ENCODE peak calls at places on chromosomes 3 and 15, in seven cellular contexts. One of them, this sample, is unnamed.

GRCh38 chr15:49370782-49371181 is 52.3 kb upstream of the FGF7 start:
- DNase-seq in transverse colon: no peak
- DNase-seq in dorsolateral prefrontal cortex: no peak
- DNase-seq in AG09309: no peak
- DNase-seq in PC-3: peak; percentile 52
- DNase-seq in pancreas: no peak
- DNase-seq in MCF 10A: peak; percentile 30
- DNase-seq in this sample: no peak

GRCh38 chr3:169667710-169668080 is 4.2 kb upstream of the MECOM start:
- DNase-seq in MCF 10A: no peak
- DNase-seq in transverse colon: no peak
- DNase-seq in pancreas: no peak
- DNase-seq in dorsolateral prefrontal cortex: no peak
- DNase-seq in AG09309: no peak
- DNase-seq in PC-3: no peak
- DNase-seq in this sample: no peak

GRCh38 chr15:68313501-68314390 is 36.2 kb downstream of the FEM1B start:
- DNase-seq in transverse colon: no peak
- DNase-seq in MCF 10A: no peak
- DNase-seq in PC-3: no peak
- DNase-seq in dorsolateral prefrontal cortex: peak; percentile 21
- DNase-seq in AG09309: no peak
- DNase-seq in pancreas: no peak
- DNase-seq in this sample: peak; percentile 60

GRCh38 chr3:13189639-13190375 is 116.6 kb upstream of the IQSEC1 start:
- DNase-seq in AG09309: peak; percentile 11
- DNase-seq in PC-3: peak; percentile 84
- DNase-seq in pancreas: no peak
- DNase-seq in transverse colon: no peak
- DNase-seq in MCF 10A: peak; percentile 27
- DNase-seq in dorsolateral prefrontal cortex: no peak
- DNase-seq in this sample: no peak

GRCh38 chr3:67655364-67656121 is 1.1 kb upstream of the SUCLG2 start:
- DNase-seq in MCF 10A: no peak
- DNase-seq in dorsolateral prefrontal cortex: no peak
- DNase-seq in PC-3: no peak
- DNase-seq in pancreas: no peak
- DNase-seq in AG09309: no peak
- DNase-seq in transverse colon: peak; percentile 73
- DNase-seq in this sample: no peak

GRCh38 chr15:36831125-36831914 is 251.9 kb downstream of the CDIN1 start:
- DNase-seq in dorsolateral prefrontal cortex: no peak
- DNase-seq in MCF 10A: no peak
- DNase-seq in PC-3: peak; percentile 82
- DNase-seq in transverse colon: no peak
- DNase-seq in AG09309: peak; percentile 27
- DNase-seq in pancreas: no peak
- DNase-seq in this sample: no peak

GRCh38 chr15:77160562-77161481 is 89.9 kb upstream of the TSPAN3 start:
- DNase-seq in transverse colon: peak; percentile 53
- DNase-seq in AG09309: no peak
- DNase-seq in MCF 10A: peak; percentile 41
- DNase-seq in PC-3: peak; percentile 63
- DNase-seq in dorsolateral prefrontal cortex: no peak
- DNase-seq in pancreas: peak; percentile 56
- DNase-seq in this sample: no peak

GRCh38 chr15:70140543-70141375 is 43.0 kb upstream of the TLE3 start:
- DNase-seq in MCF 10A: peak; percentile 25
- DNase-seq in dorsolateral prefrontal cortex: no peak
- DNase-seq in PC-3: no peak
- DNase-seq in AG09309: no peak
- DNase-seq in transverse colon: no peak
- DNase-seq in pancreas: peak; percentile 44
- DNase-seq in this sample: no peak

GRCh38 chr3:187112934-187113793 is 26.1 kb downstream of the RPL39L start:
- DNase-seq in PC-3: peak; percentile 66
- DNase-seq in transverse colon: no peak
- DNase-seq in pancreas: no peak
- DNase-seq in MCF 10A: peak; percentile 63
- DNase-seq in dorsolateral prefrontal cortex: no peak
- DNase-seq in AG09309: no peak
- DNase-seq in this sample: no peak

GRCh38 chr15:68154923-68155559 is 50.1 kb downstream of the CALML4 start:
- DNase-seq in pancreas: peak; percentile 28
- DNase-seq in MCF 10A: peak; percentile 71
- DNase-seq in PC-3: peak; percentile 71
- DNase-seq in transverse colon: peak; percentile 33
- DNase-seq in dorsolateral prefrontal cortex: no peak
- DNase-seq in AG09309: peak; percentile 40
- DNase-seq in this sample: no peak

GRCh38 chr15:48718646-48719045 is 73.1 kb upstream of the FBN1 start:
- DNase-seq in PC-3: no peak
- DNase-seq in dorsolateral prefrontal cortex: no peak
- DNase-seq in AG09309: no peak
- DNase-seq in transverse colon: no peak
- DNase-seq in MCF 10A: no peak
- DNase-seq in pancreas: no peak
- DNase-seq in this sample: no peak

GRCh38 chr3:124832782-124833709 is 54.1 kb downstream of the ITGB5 start:
- DNase-seq in pancreas: no peak
- DNase-seq in PC-3: peak; percentile 48
- DNase-seq in transverse colon: no peak
- DNase-seq in dorsolateral prefrontal cortex: no peak
- DNase-seq in AG09309: peak; percentile 69
- DNase-seq in MCF 10A: no peak
- DNase-seq in this sample: no peak

GRCh38 chr15:41945221-41945620 is 27.1 kb downstream of the EHD4 start:
- DNase-seq in transverse colon: no peak
- DNase-seq in MCF 10A: no peak
- DNase-seq in AG09309: no peak
- DNase-seq in pancreas: no peak
- DNase-seq in dorsolateral prefrontal cortex: no peak
- DNase-seq in PC-3: no peak
- DNase-seq in this sample: no peak

GRCh38 chr3:190826018-190826417 is 36.5 kb downstream of the GMNC start:
- DNase-seq in PC-3: no peak
- DNase-seq in MCF 10A: peak; percentile 68
- DNase-seq in AG09309: no peak
- DNase-seq in transverse colon: no peak
- DNase-seq in pancreas: no peak
- DNase-seq in dorsolateral prefrontal cortex: no peak
- DNase-seq in this sample: no peak

GRCh38 chr3:52134761-52135160 is 19.5 kb downstream of the POC1A start:
- DNase-seq in PC-3: no peak
- DNase-seq in dorsolateral prefrontal cortex: no peak
- DNase-seq in pancreas: no peak
- DNase-seq in transverse colon: no peak
- DNase-seq in AG09309: no peak
- DNase-seq in MCF 10A: no peak
- DNase-seq in this sample: no peak

GRCh38 chr3:143847787-143848631 is at the start of gene SLC9A9:
- DNase-seq in dorsolateral prefrontal cortex: peak; percentile 46
- DNase-seq in MCF 10A: peak; percentile 78
- DNase-seq in pancreas: no peak
- DNase-seq in transverse colon: peak; percentile 23
- DNase-seq in AG09309: peak; percentile 67
- DNase-seq in PC-3: peak; percentile 45
- DNase-seq in this sample: no peak

GRCh38 chr3:2511356-2511755 is 412.7 kb downstream of the CNTN4 start:
- DNase-seq in AG09309: no peak
- DNase-seq in transverse colon: no peak
- DNase-seq in dorsolateral prefrontal cortex: peak; percentile 49
- DNase-seq in MCF 10A: no peak
- DNase-seq in pancreas: no peak
- DNase-seq in PC-3: no peak
- DNase-seq in this sample: no peak

GRCh38 chr3:15535757-15536156 is 14.3 kb upstream of the COLQ start:
- DNase-seq in AG09309: no peak
- DNase-seq in MCF 10A: no peak
- DNase-seq in dorsolateral prefrontal cortex: no peak
- DNase-seq in transverse colon: no peak
- DNase-seq in pancreas: no peak
- DNase-seq in PC-3: peak; percentile 19
- DNase-seq in this sample: no peak

GRCh38 chr15:48355377-48355776 is 24.1 kb downstream of the DUT start:
- DNase-seq in pancreas: no peak
- DNase-seq in transverse colon: no peak
- DNase-seq in PC-3: no peak
- DNase-seq in AG09309: peak; percentile 81
- DNase-seq in dorsolateral prefrontal cortex: no peak
- DNase-seq in MCF 10A: no peak
- DNase-seq in this sample: no peak

GRCh38 chr3:193028283-193028682 is 110.6 kb upstream of the MB21D2 start:
- DNase-seq in pancreas: no peak
- DNase-seq in transverse colon: no peak
- DNase-seq in AG09309: no peak
- DNase-seq in dorsolateral prefrontal cortex: no peak
- DNase-seq in PC-3: no peak
- DNase-seq in MCF 10A: no peak
- DNase-seq in this sample: no peak

GRCh38 chr3:58596828-58597518 is 19.8 kb upstream of the FAM107A start:
- DNase-seq in pancreas: no peak
- DNase-seq in MCF 10A: no peak
- DNase-seq in dorsolateral prefrontal cortex: no peak
- DNase-seq in transverse colon: no peak
- DNase-seq in AG09309: no peak
- DNase-seq in PC-3: no peak
- DNase-seq in this sample: no peak

GRCh38 chr3:55013145-55013544 is 85.3 kb upstream of the LRTM1 start:
- DNase-seq in transverse colon: no peak
- DNase-seq in AG09309: no peak
- DNase-seq in PC-3: peak; percentile 20
- DNase-seq in dorsolateral prefrontal cortex: no peak
- DNase-seq in MCF 10A: no peak
- DNase-seq in pancreas: no peak
- DNase-seq in this sample: no peak

GRCh38 chr3:182906036-182906435 is 74.3 kb downstream of the DCUN1D1 start:
- DNase-seq in AG09309: no peak
- DNase-seq in PC-3: no peak
- DNase-seq in dorsolateral prefrontal cortex: no peak
- DNase-seq in MCF 10A: no peak
- DNase-seq in transverse colon: no peak
- DNase-seq in pancreas: no peak
- DNase-seq in this sample: no peak

GRCh38 chr3:47617061-47618010 is 38.7 kb upstream of the CSPG5 start:
- DNase-seq in pancreas: no peak
- DNase-seq in AG09309: no peak
- DNase-seq in PC-3: peak; percentile 83
- DNase-seq in dorsolateral prefrontal cortex: no peak
- DNase-seq in MCF 10A: peak; percentile 3
- DNase-seq in transverse colon: no peak
- DNase-seq in this sample: no peak

GRCh38 chr3:192467230-192468186 is 259.8 kb downstream of the FGF12 start:
- DNase-seq in dorsolateral prefrontal cortex: peak; percentile 52
- DNase-seq in AG09309: no peak
- DNase-seq in MCF 10A: peak; percentile 72
- DNase-seq in pancreas: peak; percentile 36
- DNase-seq in transverse colon: peak; percentile 53
- DNase-seq in PC-3: peak; percentile 82
- DNase-seq in this sample: no peak

GRCh38 chr3:76950590-76950989 is 89.3 kb upstream of the ROBO2 start:
- DNase-seq in transverse colon: no peak
- DNase-seq in PC-3: no peak
- DNase-seq in AG09309: no peak
- DNase-seq in pancreas: no peak
- DNase-seq in dorsolateral prefrontal cortex: no peak
- DNase-seq in MCF 10A: no peak
- DNase-seq in this sample: no peak

GRCh38 chr15:78418681-78419080 is 19.3 kb upstream of the IREB2 start:
- DNase-seq in transverse colon: peak; percentile 51
- DNase-seq in dorsolateral prefrontal cortex: no peak
- DNase-seq in PC-3: no peak
- DNase-seq in AG09309: no peak
- DNase-seq in pancreas: no peak
- DNase-seq in MCF 10A: no peak
- DNase-seq in this sample: no peak

GRCh38 chr15:78361956-78362506 is 21.9 kb downstream of the CRABP1 start:
- DNase-seq in PC-3: no peak
- DNase-seq in pancreas: no peak
- DNase-seq in MCF 10A: no peak
- DNase-seq in AG09309: no peak
- DNase-seq in transverse colon: no peak
- DNase-seq in dorsolateral prefrontal cortex: no peak
- DNase-seq in this sample: no peak

GRCh38 chr3:44136421-44136820 is 105.3 kb upstream of the TOPAZ1 start:
- DNase-seq in dorsolateral prefrontal cortex: no peak
- DNase-seq in transverse colon: no peak
- DNase-seq in PC-3: peak; percentile 31
- DNase-seq in pancreas: no peak
- DNase-seq in AG09309: no peak
- DNase-seq in MCF 10A: peak; percentile 31
- DNase-seq in this sample: no peak

GRCh38 chr3:128725932-128726690 is at the start of gene RAB7A:
- DNase-seq in transverse colon: peak; percentile 98
- DNase-seq in AG09309: peak; percentile 93
- DNase-seq in pancreas: peak; percentile 97
- DNase-seq in MCF 10A: peak; percentile 97
- DNase-seq in dorsolateral prefrontal cortex: peak; percentile 98
- DNase-seq in PC-3: peak; percentile 94
- DNase-seq in this sample: peak; percentile 99
- TF ChIP-seq CTCF in transverse colon: no peak
- TF ChIP-seq CTCF in AG09309: no peak
- TF ChIP-seq CTCF in pancreas: no peak
- TF ChIP-seq CTCF in MCF 10A: no peak
- TF ChIP-seq CTCF in dorsolateral prefrontal cortex: peak; percentile 17
- TF ChIP-seq CTCF in PC-3: no peak
- TF ChIP-seq CTCF in this sample: no peak

GRCh38 chr15:61051570-61052031 is 177.5 kb downstream of the RORA start:
- DNase-seq in MCF 10A: peak; percentile 58
- DNase-seq in pancreas: no peak
- DNase-seq in PC-3: peak; percentile 20
- DNase-seq in transverse colon: peak; percentile 32
- DNase-seq in AG09309: peak; percentile 67
- DNase-seq in dorsolateral prefrontal cortex: peak; percentile 60
- DNase-seq in this sample: no peak
- TF ChIP-seq CTCF in MCF 10A: peak; percentile 56
- TF ChIP-seq CTCF in pancreas: no peak
- TF ChIP-seq CTCF in PC-3: peak; percentile 60
- TF ChIP-seq CTCF in transverse colon: peak; percentile 56
- TF ChIP-seq CTCF in AG09309: peak; percentile 92
- TF ChIP-seq CTCF in dorsolateral prefrontal cortex: peak; percentile 53
- TF ChIP-seq CTCF in this sample: peak; percentile 69

GRCh38 chr15:34362047-34362773 is 4.8 kb downstream of the LPCAT4 start:
- DNase-seq in dorsolateral prefrontal cortex: no peak
- DNase-seq in AG09309: no peak
- DNase-seq in PC-3: peak; percentile 38
- DNase-seq in transverse colon: peak; percentile 87
- DNase-seq in pancreas: no peak
- DNase-seq in MCF 10A: no peak
- DNase-seq in this sample: no peak
- TF ChIP-seq CTCF in dorsolateral prefrontal cortex: no peak
- TF ChIP-seq CTCF in AG09309: no peak
- TF ChIP-seq CTCF in PC-3: no peak
- TF ChIP-seq CTCF in transverse colon: no peak
- TF ChIP-seq CTCF in pancreas: no peak
- TF ChIP-seq CTCF in MCF 10A: no peak
- TF ChIP-seq CTCF in this sample: no peak

DNA sequence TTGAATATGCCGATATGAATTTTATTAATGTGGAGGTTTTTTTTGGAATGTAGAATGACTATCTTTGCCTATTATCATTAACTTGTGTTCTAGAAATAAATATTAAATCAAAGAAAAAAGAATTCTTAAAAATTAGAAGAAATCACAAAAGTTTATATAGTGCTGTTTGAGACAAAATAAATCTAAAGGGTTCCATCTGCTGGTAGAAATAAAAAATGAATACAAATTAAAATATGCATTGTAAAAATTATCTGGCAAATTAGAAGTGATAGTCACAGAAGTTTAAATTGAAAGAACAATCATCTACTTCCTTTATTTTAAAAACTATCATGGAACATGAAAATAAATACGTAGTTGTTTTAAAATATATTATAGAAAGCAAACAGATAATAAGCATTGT is 22.7 kb upstream of the ZBTB20 start:
- DNase-seq in pancreas: no peak
- DNase-seq in AG09309: no peak
- DNase-seq in MCF 10A: no peak
- DNase-seq in transverse colon: no peak
- DNase-seq in dorsolateral prefrontal cortex: no peak
- DNase-seq in PC-3: peak; percentile 20
- DNase-seq in this sample: no peak
- TF ChIP-seq CTCF in pancreas: no peak
- TF ChIP-seq CTCF in AG09309: no peak
- TF ChIP-seq CTCF in MCF 10A: peak; percentile 30
- TF ChIP-seq CTCF in transverse colon: peak; percentile 37
- TF ChIP-seq CTCF in dorsolateral prefrontal cortex: peak; percentile 42
- TF ChIP-seq CTCF in PC-3: peak; percentile 53
- TF ChIP-seq CTCF in this sample: peak; percentile 52

This sample was measured in type B pancreatic cell.